ENCODE peak calls at places on chromosomes 3 and 15, in ten cellular contexts. K, B, D, S, M, A, C, H, Z and O are unnamed samples.

GRCh38 chr15:80836991-80837390 is 57.8 kb downstream of the CEMIP start:
- DNase-seq in D (no peak), H (no peak), A (no peak), Z (no peak), C (no peak), S (no peak), M (no peak), K (no peak), B (no peak), O (no peak)

GRCh38 chr15:33013827-33014445 is 180.6 kb downstream of the FMN1 start:
- DNase-seq in A (peak; percentile 98), S (peak; percentile 94), M (peak; percentile 60), H (peak; percentile 82), C (peak; percentile 80), D (no peak), B (peak; percentile 72), Z (peak; percentile 76), K (peak; percentile 51), O (peak; percentile 67)

GRCh38 chr15:84398763-84399701 is 163.5 kb downstream of the GOLGA6L4 start:
- DNase-seq in M (no peak), K (no peak), A (no peak), D (peak; percentile 64), S (no peak), H (no peak), Z (no peak), C (no peak), B (no peak), O (no peak)

GRCh38 chr15:65841121-65841930 is 28.0 kb upstream of the RAB11A start:
- DNase-seq in B (peak; percentile 19), C (peak; percentile 22), S (no peak), M (peak; percentile 69), A (peak; percentile 44), H (peak; percentile 67), K (no peak), Z (peak; percentile 40), D (peak; percentile 78), O (no peak)

GRCh38 chr15:94383706-94384105 is 152.3 kb downstream of the MCTP2 start:
- DNase-seq in H (no peak), D (no peak), M (no peak), Z (peak; percentile 2), C (peak; percentile 18), K (no peak), S (peak; percentile 4), A (peak; percentile 43), B (peak; percentile 43), O (no peak)

GRCh38 chr15:91348812-91349500 is 248.9 kb downstream of the SV2B start:
- DNase-seq in S (no peak), A (peak; percentile 1), M (peak; percentile 65), Z (peak; percentile 56), D (no peak), C (no peak), B (no peak), H (no peak), K (no peak), O (no peak)

GRCh38 chr3:111096487-111097209 is 25.0 kb downstream of the NECTIN3 start:
- DNase-seq in C (no peak), S (no peak), M (no peak), K (no peak), D (no peak), B (no peak), Z (no peak), A (no peak), H (no peak), O (no peak)

GRCh38 chr15:57557267-57557666 is 34.4 kb upstream of the MYZAP start:
- DNase-seq in M (no peak), H (no peak), A (no peak), K (no peak), Z (no peak), S (no peak), C (no peak), B (no peak), D (no peak), O (no peak)

GRCh38 chr3:134485075-134485536 is 679 bp downstream of the ANAPC13 start:
- DNase-seq in A (peak; percentile 27), D (no peak), Z (peak; percentile 48), H (no peak), S (peak; percentile 6), K (no peak), B (no peak), M (peak; percentile 30), C (no peak), O (no peak)

GRCh38 chr3:134482622-134483021 is 3.2 kb downstream of the ANAPC13 start:
- DNase-seq in M (no peak), C (no peak), D (no peak), B (no peak), Z (no peak), H (no peak), A (no peak), K (no peak), S (no peak), O (no peak)

GRCh38 chr3:134481166-134481565 is 4.6 kb downstream of the ANAPC13 start:
- DNase-seq in A (no peak), D (no peak), C (peak; percentile 59), K (no peak), M (no peak), H (no peak), Z (peak; percentile 42), B (no peak), S (no peak), O (no peak)

GRCh38 chr3:134485620-134486576 is at the start of the genes ANAPC13 and CEP63:
- DNase-seq in C (peak; percentile 99), D (peak; percentile 95), S (peak; percentile 92), H (peak; percentile 99), B (peak; percentile 98), Z (peak; percentile 99), K (peak; percentile 99), M (peak; percentile 99), A (peak; percentile 94), O (peak; percentile 100)

GRCh38 chr3:134483195-134483890 is 2.4 kb downstream of the ANAPC13 start:
- DNase-seq in D (no peak), Z (peak; percentile 92), B (peak; percentile 77), C (peak; percentile 91), H (peak; percentile 89), A (peak; percentile 94), M (peak; percentile 82), S (peak; percentile 65), K (peak; percentile 47), O (peak; percentile 86)
- H3K4me3 ChIP-seq in D (no peak overlapping the region), Z (peak overlapping the region; percentile 9), B (no peak overlapping the region), C (no peak overlapping the region), H (no peak overlapping the region), A (no peak overlapping the region), M (peak overlapping the region; percentile 7), S (peak overlapping the region; percentile 29), K (no peak overlapping the region), O (no peak overlapping the region)

GRCh38 chr15:76057332-76058000 is 2.3 kb upstream of the TMEM266 start:
- DNase-seq in D (no peak), K (peak; percentile 57), A (peak; percentile 47), H (peak; percentile 49), S (peak; percentile 66), B (peak; percentile 16), Z (peak; percentile 61), C (peak; percentile 22), M (peak; percentile 34), O (peak; percentile 35)

GRCh38 chr15:76056931-76057330 is 2.9 kb upstream of the TMEM266 start:
- DNase-seq in Z (no peak), B (no peak), S (peak; percentile 11), D (no peak), H (no peak), M (no peak), K (no peak), A (peak; percentile 93), C (no peak), O (no peak)

GRCh38 chr15:76059320-76060097 is at the start of gene TMEM266:
- DNase-seq in S (peak; percentile 55), K (peak; percentile 14), Z (no peak), M (no peak), H (peak; percentile 23), D (peak; percentile 72), A (no peak), C (peak; percentile 5), B (no peak), O (peak; percentile 13)

GRCh38 chr15:76060098-76060989 is 559 bp downstream of the TMEM266 start:
- DNase-seq in K (no peak), C (no peak), B (no peak), D (no peak), H (peak; percentile 6), S (no peak), M (no peak), A (no peak), Z (no peak), O (no peak)

GRCh38 chr15:76058714-76059319 is 968 bp upstream of the TMEM266 start:
- DNase-seq in H (no peak), A (peak; percentile 27), K (peak; percentile 14), C (no peak), D (no peak), Z (peak; percentile 23), M (no peak), S (peak; percentile 19), B (no peak), O (peak; percentile 7)
- TF ChIP-seq CTCF in H (no peak), A (no peak), K (peak; percentile 6), C (no peak), D (no peak), Z (peak; percentile 1), M (no peak), S (peak; percentile 38), B (peak; percentile 36), O (peak; percentile 27)

GRCh38 chr3:72152551-72153476 is 367.9 kb upstream of the PROK2 start:
- DNase-seq in A (peak; percentile 34), S (peak; percentile 77), B (peak; percentile 43), D (peak; percentile 81), C (peak; percentile 69), H (peak; percentile 77), Z (peak; percentile 69), M (peak; percentile 83), K (peak; percentile 88), O (peak; percentile 79)

GRCh38 chr3:72151465-72152238 is 366.7 kb upstream of the PROK2 start:
- DNase-seq in D (no peak), B (no peak), H (no peak), A (no peak), C (no peak), K (no peak), S (no peak), Z (no peak), M (no peak), O (no peak)

GRCh38 chr3:72154391-72155300 is 369.7 kb upstream of the PROK2 start:
- DNase-seq in Z (peak; percentile 48), C (peak; percentile 11), K (peak; percentile 45), B (no peak), A (no peak), S (no peak), M (peak; percentile 89), D (no peak), H (no peak), O (peak; percentile 22)

GRCh38 chr3:72155391-72156064 is 370.6 kb upstream of the PROK2 start:
- DNase-seq in K (peak; percentile 98), H (peak; percentile 73), Z (peak; percentile 98), A (peak; percentile 77), M (peak; percentile 100), C (peak; percentile 98), D (no peak), S (peak; percentile 83), B (peak; percentile 94), O (peak; percentile 93)

GRCh38 chr3:72153477-72154314 is 368.7 kb upstream of the PROK2 start:
- DNase-seq in Z (peak; percentile 19), B (no peak), H (no peak), K (no peak), M (no peak), D (no peak), C (no peak), A (no peak), S (no peak), O (no peak)
- H3K4me3 ChIP-seq in Z (no peak overlapping the region), B (peak overlapping the region; percentile 49), H (no peak overlapping the region), K (peak overlapping the region; percentile 58), M (peak overlapping the region; percentile 52), D (no peak overlapping the region), C (no peak overlapping the region), A (no peak overlapping the region), S (peak overlapping the region; percentile 60), O (no peak overlapping the region)

GRCh38 chr3:187713504-187713903 is 11.1 kb upstream of the RTP2 start:
- DNase-seq in B (peak; percentile 31), M (peak; percentile 60), Z (peak; percentile 68), C (peak; percentile 54), K (peak; percentile 57), H (peak; percentile 46), A (peak; percentile 31), D (no peak), S (peak; percentile 61), O (no peak)

GRCh38 chr3:187708696-187709095 is 6.3 kb upstream of the RTP2 start:
- DNase-seq in C (no peak), M (no peak), S (no peak), B (no peak), K (no peak), A (no peak), H (no peak), Z (no peak), D (no peak), O (no peak)

GRCh38 chr3:187705164-187705563 is 2.8 kb upstream of the RTP2 start:
- DNase-seq in A (no peak), D (no peak), K (no peak), B (peak; percentile 33), Z (no peak), M (no peak), H (no peak), S (no peak), C (peak; percentile 21), O (no peak)

GRCh38 chr3:187706966-187707365 is 4.6 kb upstream of the RTP2 start:
- DNase-seq in C (no peak), K (no peak), M (no peak), D (no peak), A (no peak), S (no peak), H (no peak), B (no peak), Z (no peak), O (no peak)

DNA sequence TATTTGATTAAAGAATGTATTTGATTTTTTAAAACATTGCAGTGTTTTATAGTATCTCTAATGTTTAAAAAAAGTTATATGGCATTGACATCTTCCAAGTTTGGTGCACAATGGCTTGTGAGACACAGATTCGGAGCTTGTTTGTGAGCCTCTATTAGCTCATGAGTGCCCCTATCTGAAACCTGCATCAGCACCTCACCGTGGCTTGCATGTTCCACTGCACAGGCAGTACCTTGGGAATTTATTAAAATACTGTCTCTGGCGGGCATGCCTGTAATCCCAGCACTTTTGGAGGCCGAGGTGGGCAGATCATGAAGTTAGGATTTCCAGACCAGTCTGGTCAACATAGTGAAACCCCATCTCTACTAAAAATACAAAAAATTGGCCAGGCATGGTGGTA is 6.8 kb upstream of the RTP2 start:
- DNase-seq in A (no peak), H (no peak), C (no peak), K (no peak), Z (no peak), M (no peak), S (peak; percentile 25), B (no peak), D (no peak), O (no peak)
- TF ChIP-seq CTCF in A (no peak), H (no peak), C (peak; percentile 11), K (peak; percentile 11), Z (no peak), M (no peak), S (peak; percentile 47), B (peak; percentile 42), D (no peak), O (no peak)